ENCODE peak calls at places on chromosomes 1 and 21, in nine cellular contexts. One of them, this sample, is unnamed.
A peak's percentile ranks its signal among the peaks of the same experiment; 100 is the strongest.

GRCh38 chr1:28173980-28174297 is 2.6 kb downstream of the PTAFR start:
- DNase-seq in suprapubic skin: no peak
- DNase-seq in Panc1: no peak
- DNase-seq in breast epithelium: no peak
- DNase-seq in upper lobe of left lung: no peak
- DNase-seq in spleen: peak; percentile 76
- DNase-seq in GM12892: no peak
- DNase-seq in HL-60: no peak
- DNase-seq in stomach: no peak
- DNase-seq in this sample: no peak

GRCh38 chr1:145782166-145783099 is 41.5 kb downstream of the RNF115 start:
- DNase-seq in suprapubic skin: no peak
- DNase-seq in Panc1: peak; percentile 94
- DNase-seq in breast epithelium: no peak
- DNase-seq in upper lobe of left lung: peak; percentile 23
- DNase-seq in spleen: no peak
- DNase-seq in GM12892: no peak
- DNase-seq in HL-60: no peak
- DNase-seq in stomach: no peak
- DNase-seq in this sample: no peak

GRCh38 chr1:108505766-108506075 is 54.2 kb upstream of the EEIG2 start:
- DNase-seq in suprapubic skin: no peak
- DNase-seq in Panc1: no peak
- DNase-seq in breast epithelium: no peak
- DNase-seq in upper lobe of left lung: no peak
- DNase-seq in spleen: no peak
- DNase-seq in GM12892: no peak
- DNase-seq in HL-60: peak; percentile 43
- DNase-seq in stomach: no peak
- DNase-seq in this sample: no peak

GRCh38 chr1:201391225-201391624 is 7.9 kb downstream of the LAD1 start:
- DNase-seq in suprapubic skin: no peak
- DNase-seq in Panc1: no peak
- DNase-seq in breast epithelium: no peak
- DNase-seq in upper lobe of left lung: no peak
- DNase-seq in spleen: no peak
- DNase-seq in GM12892: no peak
- DNase-seq in HL-60: no peak
- DNase-seq in stomach: no peak
- DNase-seq in this sample: no peak

GRCh38 chr1:81800741-81801031 is at the start of gene ADGRL2:
- DNase-seq in suprapubic skin: peak; percentile 58
- DNase-seq in Panc1: no peak
- DNase-seq in breast epithelium: no peak
- DNase-seq in upper lobe of left lung: no peak
- DNase-seq in spleen: no peak
- DNase-seq in GM12892: no peak
- DNase-seq in HL-60: no peak
- DNase-seq in stomach: peak; percentile 26
- DNase-seq in this sample: peak; percentile 71

GRCh38 chr21:24224411-24224810 is 1382.9 kb downstream of the MRPL39 start:
- DNase-seq in suprapubic skin: no peak
- DNase-seq in Panc1: no peak
- DNase-seq in breast epithelium: no peak
- DNase-seq in upper lobe of left lung: peak; percentile 31
- DNase-seq in spleen: no peak
- DNase-seq in GM12892: no peak
- DNase-seq in HL-60: no peak
- DNase-seq in stomach: no peak
- DNase-seq in this sample: no peak

GRCh38 chr1:24900985-24901781 is 28.9 kb downstream of the RUNX3 start:
- DNase-seq in suprapubic skin: peak; percentile 34
- DNase-seq in Panc1: no peak
- DNase-seq in breast epithelium: no peak
- DNase-seq in upper lobe of left lung: peak; percentile 10
- DNase-seq in spleen: no peak
- DNase-seq in GM12892: peak; percentile 41
- DNase-seq in HL-60: no peak
- DNase-seq in stomach: peak; percentile 17
- DNase-seq in this sample: no peak

GRCh38 chr1:117894078-117894477 is 35.3 kb downstream of the GDAP2 start:
- DNase-seq in suprapubic skin: no peak
- DNase-seq in Panc1: no peak
- DNase-seq in breast epithelium: no peak
- DNase-seq in upper lobe of left lung: no peak
- DNase-seq in spleen: no peak
- DNase-seq in GM12892: no peak
- DNase-seq in HL-60: no peak
- DNase-seq in stomach: no peak
- DNase-seq in this sample: no peak

GRCh38 chr1:204775546-204775945 is 90.0 kb upstream of the LRRN2 start:
- DNase-seq in suprapubic skin: no peak
- DNase-seq in Panc1: no peak
- DNase-seq in breast epithelium: no peak
- DNase-seq in upper lobe of left lung: no peak
- DNase-seq in spleen: no peak
- DNase-seq in GM12892: no peak
- DNase-seq in HL-60: no peak
- DNase-seq in stomach: no peak
- DNase-seq in this sample: peak; percentile 12

GRCh38 chr1:159175571-159175970 is 4.2 kb downstream of the CADM3 start:
- DNase-seq in suprapubic skin: no peak
- DNase-seq in Panc1: no peak
- DNase-seq in breast epithelium: no peak
- DNase-seq in upper lobe of left lung: no peak
- DNase-seq in spleen: no peak
- DNase-seq in GM12892: no peak
- DNase-seq in HL-60: no peak
- DNase-seq in stomach: no peak
- DNase-seq in this sample: no peak

GRCh38 chr1:86915737-86916235 is 1.4 kb downstream of the HS2ST1 start:
- DNase-seq in suprapubic skin: no peak
- DNase-seq in Panc1: no peak
- DNase-seq in breast epithelium: no peak
- DNase-seq in upper lobe of left lung: no peak
- DNase-seq in spleen: no peak
- DNase-seq in GM12892: no peak
- DNase-seq in HL-60: no peak
- DNase-seq in stomach: no peak
- DNase-seq in this sample: no peak

DNA sequence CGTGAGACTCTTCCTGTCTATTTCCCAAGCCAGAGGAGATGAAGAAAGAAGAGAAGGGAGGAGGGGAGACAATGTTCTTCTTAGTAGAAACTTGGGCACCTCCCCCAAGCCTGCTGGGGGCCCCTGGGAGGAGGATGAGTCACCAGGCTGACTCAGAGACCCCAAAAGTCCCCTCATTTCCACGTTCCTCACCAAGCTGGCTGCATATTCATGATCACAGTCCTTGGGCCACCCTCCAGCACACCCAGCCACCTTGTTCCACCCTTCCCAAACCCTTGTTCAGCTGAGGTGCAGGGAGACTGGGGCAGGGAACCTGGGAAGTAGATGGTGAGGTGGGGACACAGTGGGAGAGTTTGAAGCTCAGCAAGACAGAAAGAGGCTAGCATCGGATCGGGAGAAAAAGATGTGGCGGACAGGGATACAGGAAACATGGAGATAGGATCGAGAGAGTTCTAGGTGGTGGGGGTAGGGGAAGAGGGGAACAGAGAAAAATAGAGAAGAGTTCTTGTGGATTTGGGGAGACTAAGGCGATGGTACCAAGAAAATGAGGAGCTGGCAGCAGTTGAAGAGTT is 712 bp downstream of the RAB13 start:
- DNase-seq in suprapubic skin: peak; percentile 87
- DNase-seq in Panc1: no peak
- DNase-seq in breast epithelium: no peak
- DNase-seq in upper lobe of left lung: peak; percentile 52
- DNase-seq in spleen: no peak
- DNase-seq in GM12892: no peak
- DNase-seq in HL-60: no peak
- DNase-seq in stomach: no peak
- DNase-seq in this sample: peak; percentile 56
- TF ChIP-seq POLR2AphosphoS5 in suprapubic skin: no peak
- TF ChIP-seq POLR2AphosphoS5 in Panc1: no peak
- TF ChIP-seq POLR2AphosphoS5 in breast epithelium: no peak
- TF ChIP-seq POLR2AphosphoS5 in upper lobe of left lung: peak; percentile 64
- TF ChIP-seq POLR2AphosphoS5 in spleen: no peak
- TF ChIP-seq POLR2AphosphoS5 in GM12892: no peak
- TF ChIP-seq POLR2AphosphoS5 in HL-60: no peak
- TF ChIP-seq POLR2AphosphoS5 in stomach: peak; percentile 57
- TF ChIP-seq POLR2AphosphoS5 in this sample: peak; percentile 53

DNA sequence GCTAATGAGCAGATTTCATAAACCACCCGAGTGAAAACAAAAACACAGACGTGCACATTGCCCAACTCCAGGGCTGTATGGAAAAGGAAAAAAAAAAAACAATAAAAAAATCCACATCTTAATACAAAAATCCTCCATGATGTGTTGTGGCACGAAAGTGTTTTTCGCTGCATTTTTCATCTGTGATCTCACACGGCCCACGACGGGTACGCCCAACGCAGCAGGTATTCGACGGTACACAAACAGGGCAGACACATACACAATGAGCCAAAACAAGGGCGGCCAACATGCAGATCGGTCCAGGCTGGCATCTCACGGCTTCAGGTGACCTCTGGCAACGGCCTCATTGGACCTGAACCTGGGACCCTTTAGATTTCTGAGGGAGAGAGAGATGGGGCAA is 31.1 kb downstream of the CASZ1 start:
- DNase-seq in suprapubic skin: no peak
- DNase-seq in Panc1: no peak
- DNase-seq in breast epithelium: no peak
- DNase-seq in upper lobe of left lung: no peak
- DNase-seq in spleen: no peak
- DNase-seq in GM12892: no peak
- DNase-seq in HL-60: no peak
- DNase-seq in stomach: no peak
- DNase-seq in this sample: no peak
- TF ChIP-seq POLR2AphosphoS5 in suprapubic skin: no peak
- TF ChIP-seq POLR2AphosphoS5 in Panc1: no peak
- TF ChIP-seq POLR2AphosphoS5 in breast epithelium: no peak
- TF ChIP-seq POLR2AphosphoS5 in upper lobe of left lung: no peak
- TF ChIP-seq POLR2AphosphoS5 in spleen: no peak
- TF ChIP-seq POLR2AphosphoS5 in GM12892: no peak
- TF ChIP-seq POLR2AphosphoS5 in HL-60: no peak
- TF ChIP-seq POLR2AphosphoS5 in stomach: no peak
- TF ChIP-seq POLR2AphosphoS5 in this sample: no peak

DNA sequence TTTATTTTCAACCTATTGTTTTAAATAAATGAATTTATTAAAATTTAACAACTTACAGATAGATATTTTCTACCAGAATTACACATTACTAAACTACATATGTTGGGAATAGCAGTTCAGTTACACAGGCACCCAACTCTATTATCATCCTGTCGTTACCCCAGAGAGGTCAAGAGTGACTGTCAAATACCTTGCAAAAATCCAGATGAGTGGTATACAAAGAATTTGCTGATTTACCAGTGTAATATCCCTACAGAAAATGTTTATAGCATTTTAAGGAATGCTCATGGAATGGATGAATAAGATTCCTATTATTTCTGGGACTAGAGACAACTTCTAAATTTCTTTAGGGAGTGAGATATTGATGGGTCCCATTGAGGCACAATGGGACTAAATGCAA is 300.7 kb upstream of the RGS18 start:
- DNase-seq in suprapubic skin: no peak
- DNase-seq in Panc1: no peak
- DNase-seq in breast epithelium: no peak
- DNase-seq in upper lobe of left lung: no peak
- DNase-seq in spleen: no peak
- DNase-seq in GM12892: no peak
- DNase-seq in HL-60: no peak
- DNase-seq in stomach: no peak
- DNase-seq in this sample: no peak
- TF ChIP-seq POLR2AphosphoS5 in suprapubic skin: no peak
- TF ChIP-seq POLR2AphosphoS5 in Panc1: no peak
- TF ChIP-seq POLR2AphosphoS5 in breast epithelium: no peak
- TF ChIP-seq POLR2AphosphoS5 in upper lobe of left lung: no peak
- TF ChIP-seq POLR2AphosphoS5 in spleen: no peak
- TF ChIP-seq POLR2AphosphoS5 in GM12892: no peak
- TF ChIP-seq POLR2AphosphoS5 in HL-60: no peak
- TF ChIP-seq POLR2AphosphoS5 in stomach: no peak
- TF ChIP-seq POLR2AphosphoS5 in this sample: no peak

DNA sequence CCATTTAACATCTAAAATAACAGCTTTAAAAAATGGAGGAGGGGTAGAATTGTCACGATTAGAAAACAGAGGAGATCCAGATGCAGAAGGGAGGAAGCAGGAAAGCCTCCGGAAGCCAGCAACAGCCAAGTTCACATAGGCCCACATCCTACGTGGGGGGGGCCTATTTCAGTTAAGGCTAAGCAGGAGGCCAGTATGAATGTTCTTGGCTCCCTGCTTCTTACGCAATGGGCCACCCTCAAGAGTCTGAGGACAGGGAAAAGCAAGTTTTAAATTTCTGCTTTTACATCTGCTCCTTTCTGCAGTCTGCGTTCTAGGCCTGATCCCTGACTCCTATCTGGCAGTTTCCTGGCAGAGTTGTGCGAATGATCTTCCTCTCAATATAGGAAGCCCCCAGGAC is 30.6 kb downstream of the RABIF start:
- DNase-seq in suprapubic skin: peak; percentile 80
- DNase-seq in Panc1: no peak
- DNase-seq in breast epithelium: no peak
- DNase-seq in upper lobe of left lung: peak; percentile 75
- DNase-seq in spleen: no peak
- DNase-seq in GM12892: no peak
- DNase-seq in HL-60: peak; percentile 85
- DNase-seq in stomach: peak; percentile 30
- DNase-seq in this sample: no peak
- TF ChIP-seq POLR2AphosphoS5 in suprapubic skin: no peak
- TF ChIP-seq POLR2AphosphoS5 in Panc1: no peak
- TF ChIP-seq POLR2AphosphoS5 in breast epithelium: no peak
- TF ChIP-seq POLR2AphosphoS5 in upper lobe of left lung: no peak
- TF ChIP-seq POLR2AphosphoS5 in spleen: no peak
- TF ChIP-seq POLR2AphosphoS5 in GM12892: no peak
- TF ChIP-seq POLR2AphosphoS5 in HL-60: no peak
- TF ChIP-seq POLR2AphosphoS5 in stomach: peak; percentile 15
- TF ChIP-seq POLR2AphosphoS5 in this sample: no peak

DNA sequence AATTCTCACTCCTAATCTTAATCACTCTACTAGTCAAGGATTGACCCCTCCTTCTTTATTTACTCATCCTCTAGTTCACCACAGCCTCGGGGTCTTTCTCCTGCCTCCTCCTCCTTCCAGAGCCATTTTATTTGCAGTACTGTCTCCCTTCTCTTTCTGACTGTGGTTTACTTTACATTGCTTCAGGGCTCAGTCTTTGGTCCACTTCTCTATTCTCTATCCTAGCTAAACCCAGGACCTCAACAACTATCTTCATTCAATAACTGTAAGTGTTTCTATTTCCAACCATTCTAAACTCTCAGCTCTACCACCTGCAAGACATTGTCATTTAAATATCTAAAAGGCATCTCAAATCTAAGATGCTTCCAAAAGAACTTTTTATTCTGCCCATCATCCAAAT is 493.8 kb downstream of the TTLL7 start:
- DNase-seq in suprapubic skin: no peak
- DNase-seq in Panc1: no peak
- DNase-seq in breast epithelium: no peak
- DNase-seq in upper lobe of left lung: no peak
- DNase-seq in spleen: no peak
- DNase-seq in GM12892: no peak
- DNase-seq in HL-60: no peak
- DNase-seq in stomach: no peak
- DNase-seq in this sample: no peak
- TF ChIP-seq POLR2AphosphoS5 in suprapubic skin: no peak
- TF ChIP-seq POLR2AphosphoS5 in Panc1: no peak
- TF ChIP-seq POLR2AphosphoS5 in breast epithelium: no peak
- TF ChIP-seq POLR2AphosphoS5 in upper lobe of left lung: no peak
- TF ChIP-seq POLR2AphosphoS5 in spleen: no peak
- TF ChIP-seq POLR2AphosphoS5 in GM12892: no peak
- TF ChIP-seq POLR2AphosphoS5 in HL-60: no peak
- TF ChIP-seq POLR2AphosphoS5 in stomach: no peak
- TF ChIP-seq POLR2AphosphoS5 in this sample: no peak

This sample was measured in GM23338.